ENCODE peak calls at places on chromosome 17, in nine cellular contexts. D, A, U, W, L, M, F, X and G are unnamed samples.

GRCh38 chr17:2232244-2232638 is 71.3 kb downstream of the SMG6 start:
- DNase-seq in D (no peak), A (no peak), U (no peak), W (no peak), L (peak), M (no peak), F (no peak), X (peak), G (peak)

GRCh38 chr17:38566666-38567031 is 39.1 kb downstream of the SRCIN1 start:
- DNase-seq in D (no peak), A (no peak), U (no peak), W (no peak), L (no peak), M (no peak), F (no peak), X (no peak), G (no peak)

GRCh38 chr17:596763-597644 is 117.6 kb downstream of the VPS53 start:
- DNase-seq in D (peak), A (no peak), U (peak), W (no peak), L (peak), M (no peak), F (no peak), X (peak), G (no peak)

GRCh38 chr17:64441772-64442549 is 7.0 kb upstream of the MILR1 start:
- DNase-seq in D (no peak), A (no peak), U (no peak), W (no peak), L (peak), M (peak), F (peak), X (peak), G (peak)

GRCh38 chr17:73710095-73710592 is 65.9 kb upstream of the SDK2 start:
- DNase-seq in D (peak), A (no peak), U (peak), W (peak), L (peak), M (peak), F (peak), X (peak), G (no peak)

GRCh38 chr17:49249292-49249794 is 18.8 kb upstream of the PHOSPHO1 start:
- DNase-seq in D (no peak), A (no peak), U (no peak), W (no peak), L (peak), M (peak), F (peak), X (peak), G (no peak)

GRCh38 chr17:4179071-4179470 is 36.1 kb downstream of the CYB5D2 start:
- DNase-seq in D (no peak), A (no peak), U (no peak), W (no peak), L (peak), M (no peak), F (no peak), X (peak), G (no peak)

GRCh38 chr17:35256629-35257028 is 13.8 kb downstream of the SLFN5 start:
- DNase-seq in D (no peak), A (no peak), U (no peak), W (no peak), L (no peak), M (no peak), F (peak), X (no peak), G (no peak)

GRCh38 chr17:14843086-14843795 is 421.9 kb downstream of the PMP22 start:
- DNase-seq in D (no peak), A (no peak), U (no peak), W (no peak), L (no peak), M (no peak), F (no peak), X (no peak), G (no peak)

GRCh38 chr17:1294157-1294717 is 14.8 kb downstream of the TRARG1 start:
- DNase-seq in D (peak), A (no peak), U (peak), W (peak), L (no peak), M (no peak), F (no peak), X (no peak), G (no peak)

GRCh38 chr17:5817475-5818395 is 233.4 kb upstream of the NLRP1 start:
- DNase-seq in D (no peak), A (no peak), U (no peak), W (no peak), L (no peak), M (no peak), F (no peak), X (no peak), G (no peak)

GRCh38 chr17:37081287-37081686 is 132.5 kb downstream of the AATF start:
- DNase-seq in D (no peak), A (no peak), U (no peak), W (no peak), L (no peak), M (no peak), F (no peak), X (no peak), G (no peak)

GRCh38 chr17:59757043-59757824 is 49.8 kb downstream of the VMP1 start:
- DNase-seq in D (no peak), A (no peak), U (no peak), W (no peak), L (no peak), M (no peak), F (no peak), X (no peak), G (no peak)

GRCh38 chr17:1730345-1731193 is 6.1 kb downstream of the WDR81 start:
- DNase-seq in D (no peak), A (no peak), U (no peak), W (no peak), L (peak), M (peak), F (peak), X (peak), G (no peak)

GRCh38 chr17:79220715-79221291 is 146.2 kb downstream of the ENGASE start:
- DNase-seq in D (no peak), A (no peak), U (no peak), W (no peak), L (no peak), M (no peak), F (no peak), X (peak), G (no peak)